ENCODE peak calls at places on chromosomes 13 and 19, in four cellular contexts. Q is H1, D is trophoblast cell, L is mesendoderm. S is an unnamed sample.

GRCh38 chr13:71968025-71968424 is 101.0 kb upstream of the DACH1 start:
- DNase-seq in Q (peak; percentile 53), D (no peak), L (peak; percentile 89), S (peak; percentile 50)

GRCh38 chr19:18541258-18541991 is 1.9 kb downstream of the FKBP8 start:
- DNase-seq in Q (no peak), D (peak; percentile 92), L (no peak), S (no peak)

GRCh38 chr13:61252213-61252612 is 163.4 kb downstream of the PCDH20 start:
- DNase-seq in Q (no peak), D (no peak), L (no peak), S (no peak)

GRCh38 chr19:16778796-16779411 is 50.3 kb upstream of the SIN3B start:
- DNase-seq in Q (peak; percentile 44), D (peak; percentile 77), L (peak; percentile 81), S (peak; percentile 71)

GRCh38 chr19:1276620-1277007 is 1.3 kb downstream of the FAM174C start:
- DNase-seq in Q (no peak), D (no peak), L (no peak), S (no peak)

GRCh38 chr19:57515218-57515617 is 11.9 kb upstream of the ZNF549 start:
- DNase-seq in Q (no peak), D (no peak), L (no peak), S (no peak)

GRCh38 chr19:3480383-3481091 is at the start of gene SMIM24:
- DNase-seq in Q (no peak), D (no peak), L (no peak), S (no peak)

GRCh38 chr19:38055655-38056521 is 148.9 kb downstream of the SIPA1L3 start:
- DNase-seq in Q (no peak), D (no peak), L (no peak), S (no peak)

GRCh38 chr19:13784731-13785452 is 10.4 kb upstream of the ZSWIM4 start:
- DNase-seq in Q (no peak), D (peak; percentile 79), L (peak; percentile 82), S (peak; percentile 85)

GRCh38 chr19:40217027-40217810 is 965 bp downstream of the TTC9B start:
- DNase-seq in Q (peak; percentile 39), D (peak; percentile 91), L (peak; percentile 50), S (peak; percentile 87)

GRCh38 chr19:32902448-32902847 is 32.9 kb upstream of the SLC7A9 start:
- DNase-seq in Q (no peak), D (no peak), L (peak; percentile 22), S (peak; percentile 47)

GRCh38 chr13:44425041-44425814 is 51.6 kb downstream of the SERP2 start:
- DNase-seq in Q (no peak), D (no peak), L (no peak), S (no peak)

GRCh38 chr19:2072757-2073551 is 21.9 kb upstream of the MKNK2 start:
- DNase-seq in Q (no peak), D (no peak), L (no peak), S (no peak)

GRCh38 chr13:33280550-33280905 is 5.0 kb downstream of the STARD13 start:
- DNase-seq in Q (no peak), D (no peak), L (no peak), S (no peak)

GRCh38 chr13:33279414-33279813 is 6.1 kb downstream of the STARD13 start:
- DNase-seq in Q (no peak), D (no peak), L (no peak), S (no peak)

GRCh38 chr13:33280923-33281322 is 4.6 kb downstream of the STARD13 start:
- DNase-seq in Q (no peak), D (no peak), L (no peak), S (no peak)

GRCh38 chr13:33278923-33279322 is 6.6 kb downstream of the STARD13 start:
- DNase-seq in Q (no peak), D (no peak), L (no peak), S (no peak)

DNA sequence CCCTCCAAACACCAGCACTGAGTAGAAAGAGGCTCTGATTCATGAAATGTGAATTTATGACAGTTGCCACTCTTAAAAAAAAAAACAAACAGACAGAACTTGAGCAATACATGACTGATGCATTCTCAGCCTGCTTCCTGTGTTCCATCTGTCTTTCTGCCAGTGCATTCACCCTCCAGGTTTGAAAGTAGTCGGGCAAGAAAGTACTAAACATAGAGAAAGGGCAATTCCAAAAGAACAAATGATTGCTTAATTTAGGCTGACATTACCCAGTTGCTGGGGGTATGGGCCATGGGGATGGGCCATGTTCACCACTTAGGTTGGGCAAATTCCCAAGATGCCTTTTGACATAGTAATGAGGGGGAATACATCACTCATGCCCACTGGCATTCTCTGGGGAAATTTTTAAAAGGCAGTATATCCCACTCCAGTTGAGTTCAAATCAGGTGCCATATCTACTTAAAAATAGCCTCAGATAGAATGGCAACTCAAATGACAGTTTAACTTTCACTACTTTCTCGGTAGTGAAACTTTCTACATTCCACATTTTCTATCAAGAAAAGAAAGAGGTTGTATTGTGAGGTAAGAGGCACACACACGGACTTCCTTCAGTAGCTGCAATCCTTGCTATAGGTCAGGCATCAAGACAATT is 5.5 kb downstream of the STARD13 start:
- DNase-seq in Q (no peak), D (peak; percentile 69), L (peak; percentile 55), S (no peak)
- H3K79me2 ChIP-seq in Q (no peaks in the 10 kb centered on the region), D (peaks cover 1% of the 10 kb centered on the region), L (no peaks in the 10 kb centered on the region), S (no peaks in the 10 kb centered on the region)

GRCh38 chr19:41322451-41322850 is 12.5 kb downstream of the CCDC97 start:
- DNase-seq in Q (no peak), D (no peak), L (no peak), S (no peak)

GRCh38 chr19:41323023-41323422 is 13.1 kb downstream of the CCDC97 start:
- DNase-seq in Q (no peak), D (no peak), L (no peak), S (no peak)

GRCh38 chr19:41324231-41324702 is 14.3 kb downstream of the CCDC97 start:
- DNase-seq in Q (no peak), D (no peak), L (peak; percentile 64), S (no peak)

GRCh38 chr19:41324921-41325639 is 15.1 kb downstream of the CCDC97 start:
- DNase-seq in Q (peak; percentile 65), D (no peak), L (peak; percentile 99), S (peak; percentile 94)

GRCh38 chr19:41323430-41324125 is 13.6 kb downstream of the CCDC97 start:
- DNase-seq in Q (no peak), D (peak; percentile 71), L (peak; percentile 90), S (peak; percentile 75)
- H3K18ac ChIP-seq in Q (peak overlapping the region; percentile 32), D (peak overlapping the region; percentile 89), L (peak overlapping the region; percentile 89), S (no peak overlapping the region)

GRCh38 chr13:25648996-25649633 is 277.3 kb downstream of the ATP8A2 start:
- DNase-seq in Q (no peak), D (peak; percentile 20), L (no peak), S (no peak)
- H3K79me2 ChIP-seq in Q (no peaks in the 10 kb centered on the region), D (no peaks in the 10 kb centered on the region), L (no peaks in the 10 kb centered on the region), S (no peaks in the 10 kb centered on the region)

GRCh38 chr19:58555920-58556632 is 1.2 kb upstream of the CHMP2A start:
- DNase-seq in Q (no peak), D (no peak), L (no peak), S (no peak)

GRCh38 chr19:58555369-58555885 is 522 bp upstream of the CHMP2A start:
- DNase-seq in Q (no peak), D (no peak), L (no peak), S (no peak)

GRCh38 chr19:58553799-58554493 is 959 bp downstream of the CHMP2A start:
- DNase-seq in Q (no peak), D (no peak), L (no peak), S (no peak)

GRCh38 chr19:58556633-58557252 is 1.7 kb downstream of the UBE2M start:
- DNase-seq in Q (no peak), D (no peak), L (no peak), S (no peak)

DNA sequence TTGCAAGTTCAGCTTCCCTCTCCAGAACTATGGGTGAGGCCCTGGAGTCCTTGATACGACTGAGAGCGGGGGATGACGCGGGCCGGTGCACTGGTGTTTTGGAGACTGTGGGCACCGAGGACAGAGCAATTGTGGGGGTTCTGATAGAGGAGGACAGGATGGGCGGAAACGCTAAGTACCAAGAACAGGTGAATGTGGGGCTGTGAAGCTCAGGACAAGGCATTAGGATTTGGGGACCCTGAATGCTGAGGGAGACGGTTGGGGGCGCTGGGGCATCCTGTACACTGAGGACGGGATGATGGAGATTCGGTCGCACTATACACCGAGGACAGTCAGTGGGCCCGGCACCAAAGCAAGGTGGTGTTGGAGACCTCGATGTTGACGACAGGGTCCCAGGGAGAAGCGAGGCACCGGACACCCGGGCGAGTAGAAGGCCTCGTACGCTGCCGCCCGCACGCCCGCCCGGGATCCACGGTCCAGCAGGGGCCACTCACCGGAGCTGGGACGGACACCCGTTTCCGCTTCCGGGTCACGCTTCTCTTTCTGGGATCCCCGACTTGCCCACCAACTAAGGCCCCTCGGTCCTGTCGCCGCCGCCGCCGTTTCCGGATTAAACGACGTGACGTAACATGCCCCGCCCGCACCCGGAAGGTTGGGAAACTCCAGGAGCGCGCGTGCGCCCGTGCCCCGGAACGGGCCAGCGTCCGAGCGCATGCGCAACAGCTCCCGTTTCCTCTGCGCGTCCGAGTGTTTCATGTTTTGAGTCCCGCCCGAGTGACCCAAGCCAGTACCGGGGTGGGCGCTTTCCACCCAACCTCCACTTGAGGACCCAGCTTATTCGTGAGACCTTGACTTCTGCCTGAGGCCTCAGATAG is at the start of gene CHMP2A:
- DNase-seq in Q (peak; percentile 88), D (peak; percentile 90), L (peak; percentile 98), S (peak; percentile 99)
- H3K18ac ChIP-seq in Q (peak within 1 kb of the TSS; percentile 92), D (peak within 1 kb of the TSS; percentile 71), L (no peak within 1 kb of the TSS), S (peak within 1 kb of the TSS; percentile 36)

GRCh38 chr19:22526661-22527272 is 104.6 kb upstream of the ZNF98 start:
- DNase-seq in Q (no peak), D (no peak), L (no peak), S (no peak)

GRCh38 chr19:22530042-22530441 is 104.1 kb upstream of the ZNF492 start:
- DNase-seq in Q (no peak), D (no peak), L (no peak), S (no peak)

GRCh38 chr19:22527554-22527953 is 105.4 kb upstream of the ZNF98 start:
- DNase-seq in Q (no peak), D (no peak), L (no peak), S (no peak)

GRCh38 chr19:22532388-22533310 is 101.5 kb upstream of the ZNF492 start:
- DNase-seq in Q (no peak), D (peak; percentile 49), L (no peak), S (no peak)

GRCh38 chr19:22528956-22529355 is 105.2 kb upstream of the ZNF492 start:
- DNase-seq in Q (no peak), D (no peak), L (no peak), S (no peak)
- H3K79me2 ChIP-seq in Q (no peaks in the 10 kb centered on the region), D (no peaks in the 10 kb centered on the region), L (no peaks in the 10 kb centered on the region), S (no peaks in the 10 kb centered on the region)

S was measured in H9.